ENCODE peak calls at places on chromosomes 13 and 19, in six cellular contexts. M is KBM-7, Q is EH, V is IMR-90, I is sciatic nerve, Z is Ammon's horn. O is an unnamed sample.
A peak's percentile ranks its signal among the peaks of the same experiment; 100 is the strongest.

GRCh38 chr13:95437561-95437960 is 115.0 kb upstream of the CLDN10 start:
- DNase-seq in M (no peak), Q (no peak), V (no peak), I (no peak), Z (no peak), O (no peak)

GRCh38 chr19:1904385-1905070 is 671 bp upstream of the ADAT3 start:
- DNase-seq in M (peak; percentile 95), Q (no peak), V (no peak), I (no peak), Z (peak; percentile 69), O (peak; percentile 89)

GRCh38 chr13:48858523-48858922 is 117.2 kb upstream of the FNDC3A start:
- DNase-seq in M (peak; percentile 54), Q (no peak), V (no peak), I (no peak), Z (peak; percentile 30), O (no peak)

GRCh38 chr13:41029629-41030028 is 10.5 kb upstream of the ELF1 start:
- DNase-seq in M (peak; percentile 48), Q (no peak), V (no peak), I (no peak), Z (no peak), O (peak; percentile 42)

GRCh38 chr13:30892966-30893365 is 13.1 kb upstream of the MEDAG start:
- DNase-seq in M (peak; percentile 41), Q (peak; percentile 43), V (peak; percentile 48), I (no peak), Z (no peak), O (no peak)

GRCh38 chr13:105395041-105395440 is 1140.4 kb downstream of the EFNB2 start:
- DNase-seq in M (no peak), Q (no peak), V (peak; percentile 9), I (no peak), Z (no peak), O (no peak)

GRCh38 chr19:38617283-38617763 is 430 bp downstream of the MAP4K1 start:
- DNase-seq in M (no peak), Q (no peak), V (no peak), I (peak; percentile 71), Z (no peak), O (no peak)

GRCh38 chr13:44323754-44324153 is 49.9 kb upstream of the SERP2 start:
- DNase-seq in M (no peak), Q (no peak), V (no peak), I (no peak), Z (no peak), O (no peak)

GRCh38 chr13:23710366-23710765 is 140.2 kb downstream of the TNFRSF19 start:
- DNase-seq in M (no peak), Q (no peak), V (peak; percentile 24), I (no peak), Z (no peak), O (no peak)

GRCh38 chr13:29947839-29948238 is 97.4 kb upstream of the UBL3 start:
- DNase-seq in M (no peak), Q (no peak), V (no peak), I (no peak), Z (no peak), O (no peak)

GRCh38 chr19:41698746-41699230 is 9.6 kb upstream of the CEACAM5 start:
- DNase-seq in M (peak; percentile 80), Q (no peak), V (no peak), I (no peak), Z (no peak), O (no peak)

GRCh38 chr19:15317392-15318011 is 14.8 kb downstream of the BRD4 start:
- DNase-seq in M (no peak), Q (peak; percentile 65), V (peak; percentile 80), I (no peak), Z (no peak), O (no peak)

GRCh38 chr13:73754727-73755292 is 379.4 kb downstream of the KLF12 start:
- DNase-seq in M (peak; percentile 73), Q (peak; percentile 66), V (peak; percentile 70), I (no peak), Z (peak; percentile 57), O (peak; percentile 13)

GRCh38 chr19:10979950-10980349 is 19.1 kb downstream of the SMARCA4 start:
- DNase-seq in M (peak; percentile 65), Q (no peak), V (no peak), I (no peak), Z (peak; percentile 54), O (peak; percentile 38)

GRCh38 chr19:47414469-47414868 is 4.9 kb downstream of the MEIS3 start:
- DNase-seq in M (peak; percentile 56), Q (no peak), V (no peak), I (no peak), Z (peak; percentile 75), O (no peak)

GRCh38 chr19:51089786-51090185 is 7.1 kb upstream of the KLK14 start:
- DNase-seq in M (no peak), Q (no peak), V (no peak), I (no peak), Z (no peak), O (no peak)

GRCh38 chr13:110869231-110869804 is 45.6 kb downstream of the ANKRD10 start:
- DNase-seq in M (no peak), Q (peak; percentile 68), V (no peak), I (no peak), Z (no peak), O (no peak)

GRCh38 chr13:47250141-47250540 is 353.3 kb upstream of the HTR2A start:
- DNase-seq in M (no peak), Q (no peak), V (peak; percentile 64), I (no peak), Z (no peak), O (no peak)

GRCh38 chr19:55258476-55258827 is 365 bp downstream of the PPP6R1 start:
- DNase-seq in M (no peak), Q (no peak), V (no peak), I (no peak), Z (peak; percentile 32), O (peak; percentile 36)

GRCh38 chr13:68380041-68380973 is 1150.2 kb upstream of the PCDH9 start:
- DNase-seq in M (no peak), Q (no peak), V (no peak), I (no peak), Z (no peak), O (no peak)

GRCh38 chr13:113862766-113863510 is 938 bp downstream of the GAS6 start:
- DNase-seq in M (peak; percentile 70), Q (peak; percentile 55), V (no peak), I (peak; percentile 82), Z (no peak), O (no peak)

O was measured in GDM1.